ENCODE peak calls at places on chromosome 5, in seven cellular contexts. One of them, this sample, is unnamed.

GRCh38 chr5:55800924-55801323 is 50.2 kb upstream of the IL31RA start:
- DNase-seq in transverse colon: no peak
- DNase-seq in neural crest cell: no peak
- DNase-seq in GM23338: no peak
- DNase-seq in adrenal gland: no peak
- DNase-seq in tibial artery: no peak
- DNase-seq in A549: no peak
- DNase-seq in this sample: no peak

GRCh38 chr5:6790346-6790865 is 77.2 kb downstream of the TENT4A start:
- DNase-seq in transverse colon: no peak
- DNase-seq in tibial artery: no peak
- DNase-seq in neural crest cell: no peak
- DNase-seq in adrenal gland: no peak
- DNase-seq in GM23338: no peak
- DNase-seq in A549: no peak
- DNase-seq in this sample: no peak

GRCh38 chr5:45533692-45534091 is 162.5 kb downstream of the HCN1 start:
- DNase-seq in A549: no peak
- DNase-seq in tibial artery: no peak
- DNase-seq in transverse colon: no peak
- DNase-seq in adrenal gland: no peak
- DNase-seq in GM23338: no peak
- DNase-seq in neural crest cell: no peak
- DNase-seq in this sample: no peak

GRCh38 chr5:160357861-160358411 is 12.5 kb downstream of the C1QTNF2 start:
- DNase-seq in adrenal gland: peak
- DNase-seq in tibial artery: peak
- DNase-seq in A549: no peak
- DNase-seq in GM23338: no peak
- DNase-seq in transverse colon: no peak
- DNase-seq in neural crest cell: no peak
- DNase-seq in this sample: no peak

GRCh38 chr5:135448796-135449507 is 1.8 kb upstream of the DCANP1 start:
- DNase-seq in adrenal gland: no peak
- DNase-seq in A549: no peak
- DNase-seq in GM23338: no peak
- DNase-seq in neural crest cell: no peak
- DNase-seq in transverse colon: no peak
- DNase-seq in tibial artery: no peak
- DNase-seq in this sample: no peak

GRCh38 chr5:32087086-32088082 is 86.7 kb downstream of the GOLPH3 start:
- DNase-seq in GM23338: no peak
- DNase-seq in neural crest cell: no peak
- DNase-seq in adrenal gland: no peak
- DNase-seq in tibial artery: no peak
- DNase-seq in transverse colon: no peak
- DNase-seq in A549: no peak
- DNase-seq in this sample: no peak

GRCh38 chr5:33319841-33320240 is 120.9 kb upstream of the TARS1 start:
- DNase-seq in adrenal gland: no peak
- DNase-seq in tibial artery: no peak
- DNase-seq in A549: no peak
- DNase-seq in neural crest cell: no peak
- DNase-seq in transverse colon: no peak
- DNase-seq in GM23338: no peak
- DNase-seq in this sample: no peak

GRCh38 chr5:32973646-32974045 is 262.5 kb downstream of the NPR3 start:
- DNase-seq in transverse colon: no peak
- DNase-seq in neural crest cell: no peak
- DNase-seq in tibial artery: no peak
- DNase-seq in A549: no peak
- DNase-seq in GM23338: no peak
- DNase-seq in adrenal gland: no peak
- DNase-seq in this sample: no peak

GRCh38 chr5:141513021-141513626 is 24.2 kb downstream of the PCDHGC5 start:
- DNase-seq in A549: no peak
- DNase-seq in neural crest cell: peak
- DNase-seq in adrenal gland: peak
- DNase-seq in transverse colon: no peak
- DNase-seq in GM23338: peak
- DNase-seq in tibial artery: peak
- DNase-seq in this sample: no peak

GRCh38 chr5:127412698-127413097 is 104.7 kb upstream of the PRRC1 start:
- DNase-seq in transverse colon: no peak
- DNase-seq in neural crest cell: no peak
- DNase-seq in A549: no peak
- DNase-seq in GM23338: no peak
- DNase-seq in tibial artery: no peak
- DNase-seq in adrenal gland: no peak
- DNase-seq in this sample: no peak

GRCh38 chr5:111628901-111629300 is 116.6 kb upstream of the STARD4 start:
- DNase-seq in GM23338: no peak
- DNase-seq in adrenal gland: no peak
- DNase-seq in A549: no peak
- DNase-seq in transverse colon: no peak
- DNase-seq in tibial artery: no peak
- DNase-seq in neural crest cell: no peak
- DNase-seq in this sample: no peak

GRCh38 chr5:154610321-154611154 is 132.5 kb upstream of the HAND1 start:
- DNase-seq in adrenal gland: peak
- DNase-seq in neural crest cell: peak
- DNase-seq in tibial artery: peak
- DNase-seq in transverse colon: peak
- DNase-seq in A549: peak
- DNase-seq in GM23338: peak
- DNase-seq in this sample: peak

GRCh38 chr5:38413696-38414095 is 142.8 kb downstream of the LIFR start:
- DNase-seq in A549: no peak
- DNase-seq in transverse colon: no peak
- DNase-seq in neural crest cell: no peak
- DNase-seq in adrenal gland: no peak
- DNase-seq in GM23338: no peak
- DNase-seq in tibial artery: no peak
- DNase-seq in this sample: no peak

GRCh38 chr5:77218263-77218662 is 7.8 kb downstream of the PDE8B start:
- DNase-seq in GM23338: peak
- DNase-seq in adrenal gland: no peak
- DNase-seq in A549: peak
- DNase-seq in neural crest cell: no peak
- DNase-seq in transverse colon: no peak
- DNase-seq in tibial artery: no peak
- DNase-seq in this sample: no peak

GRCh38 chr5:112848116-112848811 is 12.8 kb upstream of the SRP19 start:
- DNase-seq in adrenal gland: peak
- DNase-seq in A549: peak
- DNase-seq in GM23338: peak
- DNase-seq in tibial artery: no peak
- DNase-seq in neural crest cell: no peak
- DNase-seq in transverse colon: no peak
- DNase-seq in this sample: peak

GRCh38 chr5:51377151-51378060 is 5.8 kb upstream of the ISL1 start:
- DNase-seq in adrenal gland: no peak
- DNase-seq in neural crest cell: no peak
- DNase-seq in transverse colon: no peak
- DNase-seq in GM23338: peak
- DNase-seq in tibial artery: no peak
- DNase-seq in A549: no peak
- DNase-seq in this sample: no peak

GRCh38 chr5:1347571-1347970 is 2.7 kb upstream of the CLPTM1L start:
- DNase-seq in transverse colon: no peak
- DNase-seq in GM23338: peak
- DNase-seq in A549: no peak
- DNase-seq in neural crest cell: no peak
- DNase-seq in tibial artery: no peak
- DNase-seq in adrenal gland: no peak
- DNase-seq in this sample: no peak
- TF ChIP-seq CTCF in transverse colon: no peak
- TF ChIP-seq CTCF in GM23338: no peak
- TF ChIP-seq CTCF in A549: no peak
- TF ChIP-seq CTCF in neural crest cell: no peak
- TF ChIP-seq CTCF in tibial artery: no peak
- TF ChIP-seq CTCF in adrenal gland: no peak
- TF ChIP-seq CTCF in this sample: no peak

GRCh38 chr5:36242534-36243144 is 914 bp upstream of the NADK2 start:
- DNase-seq in A549: no peak
- DNase-seq in transverse colon: peak
- DNase-seq in tibial artery: no peak
- DNase-seq in GM23338: peak
- DNase-seq in adrenal gland: peak
- DNase-seq in neural crest cell: no peak
- DNase-seq in this sample: no peak
- TF ChIP-seq CTCF in A549: no peak
- TF ChIP-seq CTCF in transverse colon: no peak
- TF ChIP-seq CTCF in tibial artery: no peak
- TF ChIP-seq CTCF in GM23338: no peak
- TF ChIP-seq CTCF in adrenal gland: no peak
- TF ChIP-seq CTCF in neural crest cell: no peak
- TF ChIP-seq CTCF in this sample: no peak

GRCh38 chr5:177113566-177114424 is 19.8 kb upstream of the NSD1 start:
- DNase-seq in tibial artery: peak
- DNase-seq in neural crest cell: peak
- DNase-seq in GM23338: peak
- DNase-seq in adrenal gland: peak
- DNase-seq in A549: peak
- DNase-seq in transverse colon: peak
- DNase-seq in this sample: peak

GRCh38 chr5:177117441-177118045 is 16.0 kb upstream of the NSD1 start:
- DNase-seq in neural crest cell: no peak
- DNase-seq in tibial artery: no peak
- DNase-seq in transverse colon: no peak
- DNase-seq in A549: no peak
- DNase-seq in GM23338: no peak
- DNase-seq in adrenal gland: no peak
- DNase-seq in this sample: no peak

GRCh38 chr5:177111720-177112394 is 21.7 kb upstream of the NSD1 start:
- DNase-seq in A549: peak
- DNase-seq in transverse colon: peak
- DNase-seq in GM23338: peak
- DNase-seq in neural crest cell: peak
- DNase-seq in adrenal gland: no peak
- DNase-seq in tibial artery: no peak
- DNase-seq in this sample: peak

GRCh38 chr5:177112589-177113220 is 20.9 kb upstream of the NSD1 start:
- DNase-seq in transverse colon: no peak
- DNase-seq in tibial artery: no peak
- DNase-seq in A549: no peak
- DNase-seq in adrenal gland: no peak
- DNase-seq in GM23338: no peak
- DNase-seq in neural crest cell: no peak
- DNase-seq in this sample: no peak

DNA sequence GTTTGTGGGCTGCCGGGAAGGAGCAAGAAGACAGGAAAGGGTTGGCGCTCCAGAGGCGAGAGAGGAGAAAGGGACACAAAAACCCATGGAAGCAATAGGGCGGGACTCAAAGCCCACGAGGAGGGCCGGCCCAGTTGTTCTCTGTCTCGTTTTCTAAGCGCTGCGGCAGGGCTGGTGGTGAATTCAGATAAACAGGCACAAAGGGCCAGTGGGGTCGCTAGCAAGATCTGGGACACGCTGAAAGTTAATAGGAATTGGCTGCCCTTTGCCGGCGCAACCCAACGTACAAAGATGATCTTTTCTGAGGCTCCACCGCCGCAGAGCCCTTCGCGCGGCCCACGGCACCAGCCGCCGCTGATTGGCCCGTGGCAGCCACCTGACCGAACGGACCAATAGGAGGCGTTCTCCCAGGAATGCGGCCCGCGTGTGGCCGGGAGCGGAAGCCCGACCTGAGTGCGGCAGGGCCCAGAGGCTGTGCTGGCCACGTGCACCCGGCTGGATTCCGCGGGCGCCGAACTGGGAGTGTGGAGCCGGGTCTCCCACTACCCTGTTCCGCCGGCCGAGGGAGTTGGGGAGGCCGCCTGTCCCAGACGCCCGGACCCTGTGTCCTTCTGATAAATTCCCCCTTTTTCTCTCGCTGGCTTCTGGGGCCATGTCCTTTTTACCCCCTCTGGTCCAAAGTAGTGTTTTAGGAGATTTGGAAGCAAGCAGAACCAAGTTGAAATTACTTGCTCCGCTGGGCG is 16.8 kb upstream of the NSD1 start:
- DNase-seq in transverse colon: peak
- DNase-seq in neural crest cell: no peak
- DNase-seq in GM23338: peak
- DNase-seq in tibial artery: peak
- DNase-seq in A549: no peak
- DNase-seq in adrenal gland: peak
- DNase-seq in this sample: peak
- TF ChIP-seq CTCF in transverse colon: no peak
- TF ChIP-seq CTCF in neural crest cell: no peak
- TF ChIP-seq CTCF in GM23338: no peak
- TF ChIP-seq CTCF in tibial artery: peak
- TF ChIP-seq CTCF in A549: no peak
- TF ChIP-seq CTCF in adrenal gland: no peak
- TF ChIP-seq CTCF in this sample: no peak

DNA sequence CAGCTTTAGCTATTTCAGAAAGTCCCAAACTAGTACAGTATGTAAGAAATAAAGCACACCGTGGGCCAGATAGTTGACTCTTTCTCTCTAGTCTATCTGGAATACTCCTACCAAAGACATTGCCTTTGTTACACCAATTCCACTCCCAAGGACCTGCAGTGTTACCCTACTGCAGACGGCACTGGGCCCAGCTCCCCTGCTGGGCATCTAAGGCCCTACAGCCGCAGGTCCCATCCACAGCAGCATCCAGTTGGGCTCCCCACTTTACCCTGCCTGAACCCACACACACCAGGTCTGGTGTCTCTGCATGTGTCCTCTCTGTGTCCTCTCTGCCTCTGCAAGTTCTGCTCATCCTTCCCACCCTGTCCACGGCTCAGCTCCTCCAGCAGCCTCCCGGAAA is 22.5 kb downstream of the TNIP1 start:
- DNase-seq in adrenal gland: no peak
- DNase-seq in tibial artery: no peak
- DNase-seq in GM23338: no peak
- DNase-seq in transverse colon: no peak
- DNase-seq in neural crest cell: no peak
- DNase-seq in A549: no peak
- DNase-seq in this sample: no peak
- TF ChIP-seq CTCF in adrenal gland: no peak
- TF ChIP-seq CTCF in tibial artery: no peak
- TF ChIP-seq CTCF in GM23338: no peak
- TF ChIP-seq CTCF in transverse colon: no peak
- TF ChIP-seq CTCF in neural crest cell: peak
- TF ChIP-seq CTCF in A549: no peak
- TF ChIP-seq CTCF in this sample: no peak

This sample was measured in GM20000.